ENCODE peak calls at places on chromosomes 6 and 20, in four cellular contexts. L, C, U and Z are unnamed samples.

GRCh38 chr6:129490551-129491245 is 219.3 kb downstream of the ARHGAP18 start:
- DNase-seq in L (no peak), C (peak), U (no peak), Z (peak)

GRCh38 chr6:134819236-134819635 is 130.7 kb downstream of the ALDH8A1 start:
- DNase-seq in L (no peak), C (no peak), U (no peak), Z (no peak)

GRCh38 chr6:45921703-45922270 is 93.9 kb downstream of the CLIC5 start:
- DNase-seq in L (no peak), C (no peak), U (no peak), Z (no peak)

GRCh38 chr6:11538049-11538798 is 675 bp downstream of the TMEM170B start:
- DNase-seq in L (peak), C (no peak), U (peak), Z (peak)

GRCh38 chr20:47960277-47960676 is 175.0 kb upstream of the SULF2 start:
- DNase-seq in L (no peak), C (no peak), U (no peak), Z (no peak)

GRCh38 chr6:150813319-150813992 is 52.0 kb upstream of the MTHFD1L start:
- DNase-seq in L (no peak), C (peak), U (no peak), Z (peak)

GRCh38 chr20:9985773-9986172 is 49.0 kb upstream of the ANKEF1 start:
- DNase-seq in L (no peak), C (no peak), U (no peak), Z (no peak)

GRCh38 chr6:159719287-159719686 is 8.0 kb upstream of the WTAP start:
- DNase-seq in L (no peak), C (peak), U (no peak), Z (no peak)

GRCh38 chr6:98516869-98517268 is 317.5 kb upstream of the POU3F2 start:
- DNase-seq in L (no peak), C (no peak), U (no peak), Z (no peak)

GRCh38 chr6:139708342-139709199 is 334.1 kb upstream of the CITED2 start:
- DNase-seq in L (no peak), C (peak), U (no peak), Z (peak)

GRCh38 chr6:44730771-44731391 is 343.4 kb downstream of the CDC5L start:
- DNase-seq in L (no peak), C (peak), U (no peak), Z (peak)

GRCh38 chr6:163404825-163405265 is 9.7 kb upstream of the QKI start:
- DNase-seq in L (no peak), C (no peak), U (no peak), Z (peak)

GRCh38 chr6:43746071-43746470 is 23.9 kb upstream of the VEGFA start:
- DNase-seq in L (peak), C (no peak), U (peak), Z (no peak)

GRCh38 chr6:12509060-12509459 is 207.5 kb upstream of the PHACTR1 start:
- DNase-seq in L (no peak), C (no peak), U (no peak), Z (no peak)

GRCh38 chr20:7728373-7728772 is 211.9 kb downstream of the HAO1 start:
- DNase-seq in L (no peak), C (no peak), U (no peak), Z (no peak)

GRCh38 chr6:146785001-146785585 is 186.3 kb downstream of the ADGB start:
- DNase-seq in L (no peak), C (peak), U (no peak), Z (peak)

GRCh38 chr6:760982-761955 is 68.3 kb upstream of the EXOC2 start:
- DNase-seq in L (no peak), C (no peak), U (no peak), Z (no peak)

GRCh38 chr6:45426251-45426650 is 48.5 kb upstream of the SUPT3H start:
- DNase-seq in L (no peak), C (no peak), U (no peak), Z (no peak)

GRCh38 chr20:8756410-8756809 is 312.5 kb upstream of the PLCB4 start:
- DNase-seq in L (no peak), C (peak), U (no peak), Z (peak)

GRCh38 chr20:32485770-32486248 is 99.3 kb downstream of the NOL4L start:
- DNase-seq in L (no peak), C (no peak), U (no peak), Z (no peak)

GRCh38 chr20:17835240-17835940 is 133.2 kb downstream of the SNX5 start:
- DNase-seq in L (no peak), C (peak), U (no peak), Z (peak)

GRCh38 chr6:54191460-54191859 is 80.2 kb downstream of the MLIP start:
- DNase-seq in L (no peak), C (peak), U (no peak), Z (peak)

GRCh38 chr20:62650551-62651284 is 8.4 kb downstream of the SLCO4A1 start:
- DNase-seq in L (no peak), C (no peak), U (no peak), Z (no peak)
- H3K4ac ChIP-seq in L (no peak), C (peak), U (no peak), Z (no peak)

GRCh38 chr6:55841341-55841740 is 34.0 kb downstream of the BMP5 start:
- DNase-seq in L (no peak), C (no peak), U (no peak), Z (no peak)

GRCh38 chr6:55839080-55839479 is 36.3 kb downstream of the BMP5 start:
- DNase-seq in L (no peak), C (no peak), U (no peak), Z (no peak)

GRCh38 chr6:55836945-55837344 is 38.4 kb downstream of the BMP5 start:
- DNase-seq in L (no peak), C (no peak), U (no peak), Z (no peak)

GRCh38 chr6:55833284-55833683 is 42.1 kb downstream of the BMP5 start:
- DNase-seq in L (no peak), C (no peak), U (no peak), Z (no peak)

DNA sequence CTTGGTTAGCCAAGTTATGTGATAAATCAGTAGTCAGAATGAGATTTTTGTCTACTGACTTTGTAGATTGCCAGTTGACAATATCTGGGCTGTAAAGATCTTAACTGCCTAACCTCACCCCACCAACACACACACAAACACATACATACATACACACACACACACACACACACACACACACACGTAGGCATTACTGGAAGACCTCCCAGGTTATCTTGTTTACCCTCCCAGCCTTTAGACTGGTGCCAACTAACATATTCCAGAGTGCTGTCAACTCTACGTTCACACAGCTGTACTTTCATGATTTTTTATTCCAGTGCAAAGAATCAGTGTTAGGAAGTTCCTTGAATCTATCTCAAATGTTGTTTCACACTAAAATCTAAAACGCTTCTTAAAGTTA is 38.9 kb downstream of the BMP5 start:
- DNase-seq in L (no peak), C (no peak), U (no peak), Z (no peak)
- H3K56ac ChIP-seq in L (peak), C (no peak), U (no peak), Z (no peak)

GRCh38 chr6:53154071-53154470 is 5.4 kb upstream of the GCM1 start:
- DNase-seq in L (no peak), C (no peak), U (no peak), Z (no peak)
- H4K5ac ChIP-seq in L (no peak), C (no peak), U (no peak), Z (no peak)

DNA sequence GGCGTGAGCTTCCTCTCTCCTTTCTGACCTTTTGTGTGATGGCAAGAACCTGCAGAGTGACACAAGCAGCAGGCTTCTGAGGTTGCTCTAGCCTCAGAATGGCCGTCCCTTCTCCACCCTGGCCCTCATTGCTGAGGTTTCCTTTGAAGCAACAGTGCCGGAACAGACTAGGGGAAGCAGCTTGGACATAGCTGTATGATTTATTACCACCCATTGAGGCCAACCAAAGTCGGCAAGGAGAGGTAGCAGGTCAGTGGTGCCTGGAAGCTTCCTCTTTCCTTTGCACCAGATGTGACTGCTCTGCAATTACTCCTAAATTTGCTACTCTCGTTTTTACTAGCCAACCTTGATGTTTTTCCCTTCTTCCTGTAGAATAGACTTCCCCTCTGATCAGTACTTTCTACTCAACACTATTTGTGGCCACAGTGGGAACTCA is 31.4 kb downstream of the PTPN1 start:
- DNase-seq in L (no peak), C (no peak), U (no peak), Z (no peak)
- H3K4ac ChIP-seq in L (no peak), C (peak), U (no peak), Z (no peak)

GRCh38 chr20:21559305-21559704 is 45.4 kb upstream of the NKX2-2 start:
- DNase-seq in L (no peak), C (no peak), U (no peak), Z (no peak)
- H3K56ac ChIP-seq in L (no peak), C (no peak), U (no peak), Z (no peak)

DNA sequence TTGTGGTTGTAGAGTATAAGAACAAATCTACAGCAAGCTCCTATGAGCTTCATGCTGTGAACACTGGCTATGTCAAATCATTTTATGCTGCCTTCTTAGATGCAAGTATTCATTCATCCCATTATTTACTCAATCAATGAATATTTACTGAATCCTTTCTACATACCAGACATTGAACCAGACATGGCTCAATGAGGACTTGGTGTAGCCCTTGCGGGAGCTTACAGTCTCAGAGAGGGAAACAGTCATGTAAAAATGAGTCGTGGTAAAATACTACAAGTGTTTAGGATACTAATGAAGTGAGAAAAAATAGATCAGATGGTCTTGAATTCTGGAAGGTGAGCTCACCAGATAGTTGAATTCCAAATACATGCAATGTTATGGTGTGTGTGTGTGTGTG is 44.8 kb upstream of the ENPP1 start:
- DNase-seq in L (no peak), C (peak), U (no peak), Z (no peak)
- H4K5ac ChIP-seq in L (no peak), C (no peak), U (no peak), Z (no peak)